ENCODE peak calls at places on chromosome 9, in six cellular contexts. U is lung, W is breast epithelium, E is mucosa of descending colon, R is stomach, J is heart right ventricle. S is an unnamed sample.

GRCh38 chr9:107280543-107280942 is 2.5 kb upstream of the RAD23B start:
- DNase-seq in E (no peak), J (no peak), W (peak; percentile 37), R (no peak), U (no peak), S (no peak)

GRCh38 chr9:37372839-37373238 is 49.7 kb upstream of the GRHPR start:
- DNase-seq in E (no peak), W (no peak), R (no peak), J (no peak), U (no peak), S (no peak)

GRCh38 chr9:3981897-3982296 is 318.0 kb downstream of the GLIS3 start:
- DNase-seq in U (no peak), J (no peak), R (no peak), E (no peak), W (no peak), S (no peak)

GRCh38 chr9:75891277-75892167 is 1.0 kb downstream of the PCSK5 start:
- DNase-seq in U (peak; percentile 34), W (no peak), J (peak; percentile 17), R (no peak), E (peak; percentile 67), S (no peak)

GRCh38 chr9:117958726-117959125 is 254.5 kb downstream of the TLR4 start:
- DNase-seq in J (no peak), R (no peak), W (no peak), E (no peak), U (no peak), S (no peak)

GRCh38 chr9:1046639-1047604 is 3.2 kb upstream of the DMRT2 start:
- DNase-seq in U (no peak), W (no peak), J (no peak), R (no peak), E (no peak), S (no peak)

GRCh38 chr9:93536167-93536566 is 40.2 kb upstream of the PHF2 start:
- DNase-seq in J (no peak), R (no peak), U (no peak), E (no peak), W (no peak), S (no peak)

GRCh38 chr9:17330097-17330496 is 195.3 kb downstream of the CNTLN start:
- DNase-seq in E (no peak), R (no peak), J (no peak), W (no peak), U (no peak), S (no peak)

GRCh38 chr9:22623236-22623635 is 176.6 kb downstream of the DMRTA1 start:
- DNase-seq in J (no peak), R (no peak), U (no peak), W (no peak), E (no peak), S (no peak)

GRCh38 chr9:109504689-109505088 is 6.6 kb upstream of the PTPN3 start:
- DNase-seq in U (no peak), R (no peak), W (no peak), J (no peak), E (no peak), S (no peak)

GRCh38 chr9:70747335-70747734 is 332.9 kb upstream of the KLF9 start:
- DNase-seq in J (no peak), E (no peak), U (no peak), W (no peak), R (no peak), S (no peak)

GRCh38 chr9:85114799-85115198 is 445.3 kb downstream of the NTRK2 start:
- DNase-seq in W (no peak), U (no peak), E (no peak), R (no peak), J (no peak), S (no peak)

GRCh38 chr9:85112933-85113418 is 443.4 kb downstream of the NTRK2 start:
- DNase-seq in J (no peak), E (no peak), R (no peak), W (no peak), U (no peak), S (no peak)

GRCh38 chr9:85112376-85112775 is 442.8 kb downstream of the NTRK2 start:
- DNase-seq in E (no peak), J (no peak), R (no peak), W (no peak), U (no peak), S (no peak)

GRCh38 chr9:85108229-85108628 is 438.7 kb downstream of the NTRK2 start:
- DNase-seq in W (no peak), U (no peak), R (no peak), E (no peak), J (no peak), S (no peak)

GRCh38 chr9:85108806-85109205 is 439.3 kb downstream of the NTRK2 start:
- DNase-seq in J (no peak), U (no peak), R (no peak), W (no peak), E (no peak), S (no peak)
- H3K36me3 ChIP-seq in J (no peaks in the 10 kb centered on the region), U (no peaks in the 10 kb centered on the region), R (no peaks in the 10 kb centered on the region), W (no peaks in the 10 kb centered on the region), E (no peaks in the 10 kb centered on the region), S (no peaks in the 10 kb centered on the region)

GRCh38 chr9:127448112-127448805 is 2.9 kb downstream of the RPL12 start:
- DNase-seq in W (no peak), U (no peak), R (no peak), J (no peak), E (no peak), S (no peak)

GRCh38 chr9:127447416-127448111 is 3.6 kb downstream of the RPL12 start:
- DNase-seq in W (no peak), R (no peak), E (no peak), U (no peak), J (no peak), S (no peak)

GRCh38 chr9:127450831-127451680 is at the start of the genes LRSAM1 and RPL12:
- DNase-seq in E (peak; percentile 99), J (peak; percentile 98), R (peak; percentile 98), W (peak; percentile 95), U (peak; percentile 97), S (peak; percentile 98)

GRCh38 chr9:127450170-127450830 is 906 bp downstream of the RPL12 start:
- DNase-seq in U (no peak), E (no peak), W (no peak), R (peak; percentile 29), J (no peak), S (no peak)

GRCh38 chr9:127449332-127449966 is 1.8 kb downstream of the RPL12 start:
- DNase-seq in R (no peak), U (no peak), W (no peak), J (no peak), E (no peak), S (no peak)
- H3K36me3 ChIP-seq in R (peaks cover 60% of the 10 kb centered on the region), U (peaks cover 41% of the 10 kb centered on the region), W (peaks cover 11% of the 10 kb centered on the region), J (peaks cover 7% of the 10 kb centered on the region), E (peaks cover 5% of the 10 kb centered on the region), S (peaks cover 58% of the 10 kb centered on the region)

GRCh38 chr9:136927343-136928261 is 16.9 kb downstream of the FBXW5 start:
- DNase-seq in J (no peak), R (no peak), E (no peak), U (no peak), W (no peak), S (no peak)

GRCh38 chr9:136923881-136924280 is 20.7 kb downstream of the FBXW5 start:
- DNase-seq in E (no peak), J (no peak), W (no peak), R (no peak), U (no peak), S (no peak)

GRCh38 chr9:136926749-136927148 is 17.8 kb downstream of the FBXW5 start:
- DNase-seq in J (no peak), W (no peak), E (no peak), U (no peak), R (no peak), S (no peak)

GRCh38 chr9:136926154-136926704 is 18.3 kb downstream of the FBXW5 start:
- DNase-seq in W (no peak), R (no peak), U (no peak), J (no peak), E (no peak), S (no peak)

GRCh38 chr9:136925414-136926153 is 19.0 kb downstream of the FBXW5 start:
- DNase-seq in W (no peak), R (no peak), J (peak; percentile 67), E (no peak), U (no peak), S (no peak)
- H3K36me3 ChIP-seq in W (no peaks in the 10 kb centered on the region), R (peaks cover 78% of the 10 kb centered on the region), J (no peaks in the 10 kb centered on the region), E (peaks cover 8% of the 10 kb centered on the region), U (peaks cover 43% of the 10 kb centered on the region), S (peaks cover 12% of the 10 kb centered on the region)

DNA sequence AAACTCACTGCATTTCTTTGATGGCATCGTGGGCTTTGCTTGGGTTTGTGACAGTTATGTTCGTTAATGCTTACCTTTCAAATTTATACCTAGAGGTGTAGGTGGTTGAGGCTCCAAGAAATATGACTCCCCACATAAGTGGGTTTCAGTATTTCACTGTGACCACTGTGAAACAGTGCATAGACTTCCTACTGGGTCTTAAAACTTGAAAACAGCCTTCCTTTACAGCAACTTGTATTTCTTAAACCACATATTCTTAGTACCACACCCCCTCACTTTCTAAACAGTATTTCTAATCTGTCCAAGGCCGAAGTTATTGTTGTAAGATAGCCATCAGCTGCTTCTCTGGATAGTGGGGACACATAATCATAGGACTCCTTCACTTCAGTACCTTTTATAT is 48.3 kb downstream of the TMEFF1 start:
- DNase-seq in U (no peak), W (no peak), E (no peak), R (no peak), J (no peak), S (no peak)
- H3K36me3 ChIP-seq in U (no peaks in the 10 kb centered on the region), W (no peaks in the 10 kb centered on the region), E (no peaks in the 10 kb centered on the region), R (no peaks in the 10 kb centered on the region), J (no peaks in the 10 kb centered on the region), S (no peaks in the 10 kb centered on the region)

GRCh38 chr9:133371261-133371711 is 4.6 kb downstream of the SURF4 start:
- DNase-seq in R (no peak), E (no peak), J (no peak), U (no peak), W (no peak), S (no peak)
- H3K36me3 ChIP-seq in R (peaks cover 51% of the 10 kb centered on the region), E (peaks cover 5% of the 10 kb centered on the region), J (no peaks in the 10 kb centered on the region), U (peaks cover 32% of the 10 kb centered on the region), W (no peaks in the 10 kb centered on the region), S (peaks cover 19% of the 10 kb centered on the region)

GRCh38 chr9:105302728-105303127 is 58.3 kb downstream of the SLC44A1 start:
- DNase-seq in U (no peak), J (no peak), R (no peak), E (no peak), W (no peak), S (no peak)
- H3K36me3 ChIP-seq in U (no peaks in the 10 kb centered on the region), J (no peaks in the 10 kb centered on the region), R (peaks cover 18% of the 10 kb centered on the region), E (no peaks in the 10 kb centered on the region), W (no peaks in the 10 kb centered on the region), S (peaks cover 16% of the 10 kb centered on the region)

S was measured in right atrium auricular region.